ENCODE peak calls at places on chromosomes 16 and 17, in five cellular contexts. One of them, this sample, is unnamed.

GRCh38 chr16:86998196-86999001 is 318.8 kb downstream of the C16orf95 start:
- DNase-seq in OCI-LY7: no peak
- DNase-seq in neural progenitor cell: no peak
- DNase-seq in mammary epithelial cell: no peak
- DNase-seq in DND-41: no peak
- DNase-seq in this sample: no peak

GRCh38 chr16:69324013-69324531 is 6.3 kb downstream of the PDF start:
- DNase-seq in mammary epithelial cell: no peak
- DNase-seq in DND-41: no peak
- DNase-seq in neural progenitor cell: no peak
- DNase-seq in OCI-LY7: no peak
- DNase-seq in this sample: no peak

GRCh38 chr16:85829751-85830445 is 30.4 kb downstream of the COX4I1 start:
- DNase-seq in mammary epithelial cell: no peak
- DNase-seq in neural progenitor cell: no peak
- DNase-seq in DND-41: no peak
- DNase-seq in OCI-LY7: no peak
- DNase-seq in this sample: no peak

GRCh38 chr17:19979917-19980770 is 2.5 kb upstream of the AKAP10 start:
- DNase-seq in OCI-LY7: no peak
- DNase-seq in mammary epithelial cell: no peak
- DNase-seq in neural progenitor cell: peak; percentile 78
- DNase-seq in DND-41: no peak
- DNase-seq in this sample: no peak

GRCh38 chr17:80219777-80220708 is at the start of the genes SGSH and SLC26A11:
- DNase-seq in neural progenitor cell: peak; percentile 95
- DNase-seq in mammary epithelial cell: peak; percentile 45
- DNase-seq in DND-41: no peak
- DNase-seq in OCI-LY7: peak; percentile 71
- DNase-seq in this sample: peak; percentile 90

GRCh38 chr17:6681671-6682070 is 30.1 kb downstream of the C17orf100 start:
- DNase-seq in mammary epithelial cell: peak; percentile 72
- DNase-seq in DND-41: no peak
- DNase-seq in OCI-LY7: no peak
- DNase-seq in neural progenitor cell: no peak
- DNase-seq in this sample: no peak

GRCh38 chr16:73951541-73951940 is 345.1 kb upstream of the PSMD7 start:
- DNase-seq in mammary epithelial cell: no peak
- DNase-seq in OCI-LY7: no peak
- DNase-seq in neural progenitor cell: no peak
- DNase-seq in DND-41: no peak
- DNase-seq in this sample: peak; percentile 16

GRCh38 chr16:728131-728889 is 1.4 kb downstream of the HAGHL start:
- DNase-seq in mammary epithelial cell: peak; percentile 82
- DNase-seq in OCI-LY7: peak; percentile 85
- DNase-seq in neural progenitor cell: peak; percentile 72
- DNase-seq in DND-41: no peak
- DNase-seq in this sample: peak; percentile 84

GRCh38 chr16:7835032-7835431 is 502.4 kb downstream of the RBFOX1 start:
- DNase-seq in OCI-LY7: no peak
- DNase-seq in neural progenitor cell: peak; percentile 60
- DNase-seq in DND-41: no peak
- DNase-seq in mammary epithelial cell: no peak
- DNase-seq in this sample: no peak

GRCh38 chr17:73069164-73069774 is 23.2 kb downstream of the SLC39A11 start:
- DNase-seq in OCI-LY7: no peak
- DNase-seq in neural progenitor cell: no peak
- DNase-seq in mammary epithelial cell: no peak
- DNase-seq in DND-41: no peak
- DNase-seq in this sample: no peak

GRCh38 chr17:49851387-49852291 is 3.8 kb upstream of the TAC4 start:
- DNase-seq in neural progenitor cell: peak; percentile 89
- DNase-seq in OCI-LY7: peak; percentile 54
- DNase-seq in DND-41: peak; percentile 72
- DNase-seq in mammary epithelial cell: no peak
- DNase-seq in this sample: peak; percentile 83

GRCh38 chr17:27457731-27458523 is 1.7 kb downstream of the KSR1 start:
- DNase-seq in mammary epithelial cell: no peak
- DNase-seq in OCI-LY7: no peak
- DNase-seq in neural progenitor cell: peak; percentile 70
- DNase-seq in DND-41: no peak
- DNase-seq in this sample: peak; percentile 41

GRCh38 chr16:77289331-77289809 is 90.2 kb downstream of the SYCE1L start:
- DNase-seq in DND-41: no peak
- DNase-seq in OCI-LY7: no peak
- DNase-seq in mammary epithelial cell: peak; percentile 47
- DNase-seq in neural progenitor cell: no peak
- DNase-seq in this sample: peak; percentile 81

GRCh38 chr16:85757341-85757822 is 6.5 kb upstream of the C16orf74 start:
- DNase-seq in neural progenitor cell: no peak
- DNase-seq in mammary epithelial cell: peak; percentile 79
- DNase-seq in OCI-LY7: peak; percentile 64
- DNase-seq in DND-41: no peak
- DNase-seq in this sample: peak; percentile 50

GRCh38 chr17:10614536-10615155 is 42.5 kb downstream of the MYH3 start:
- DNase-seq in DND-41: peak; percentile 61
- DNase-seq in neural progenitor cell: peak; percentile 81
- DNase-seq in mammary epithelial cell: peak; percentile 18
- DNase-seq in OCI-LY7: peak; percentile 54
- DNase-seq in this sample: peak; percentile 74

GRCh38 chr17:17127730-17128291 is 78.3 kb downstream of the PLD6 start:
- DNase-seq in mammary epithelial cell: no peak
- DNase-seq in DND-41: no peak
- DNase-seq in OCI-LY7: no peak
- DNase-seq in neural progenitor cell: no peak
- DNase-seq in this sample: peak; percentile 30

GRCh38 chr17:10149573-10150399 is 48.6 kb downstream of the GAS7 start:
- DNase-seq in OCI-LY7: no peak
- DNase-seq in mammary epithelial cell: peak; percentile 16
- DNase-seq in DND-41: peak; percentile 59
- DNase-seq in neural progenitor cell: no peak
- DNase-seq in this sample: peak; percentile 80

GRCh38 chr16:13633381-13633861 is 286.5 kb upstream of the ERCC4 start:
- DNase-seq in DND-41: no peak
- DNase-seq in mammary epithelial cell: no peak
- DNase-seq in neural progenitor cell: no peak
- DNase-seq in OCI-LY7: no peak
- DNase-seq in this sample: no peak

GRCh38 chr17:860805-861204 is 78.7 kb downstream of the MRM3 start:
- DNase-seq in OCI-LY7: no peak
- DNase-seq in mammary epithelial cell: no peak
- DNase-seq in DND-41: no peak
- DNase-seq in neural progenitor cell: no peak
- DNase-seq in this sample: no peak

GRCh38 chr16:4138735-4139134 is 22.5 kb upstream of the ADCY9 start:
- DNase-seq in OCI-LY7: no peak
- DNase-seq in DND-41: no peak
- DNase-seq in neural progenitor cell: no peak
- DNase-seq in mammary epithelial cell: no peak
- DNase-seq in this sample: no peak

GRCh38 chr17:80790981-80791742 is 200.5 kb upstream of the CHMP6 start:
- DNase-seq in neural progenitor cell: no peak
- DNase-seq in mammary epithelial cell: no peak
- DNase-seq in DND-41: peak; percentile 38
- DNase-seq in OCI-LY7: no peak
- DNase-seq in this sample: peak; percentile 24

GRCh38 chr17:49998836-49999511 is 4.0 kb upstream of the DLX3 start:
- DNase-seq in DND-41: no peak
- DNase-seq in neural progenitor cell: no peak
- DNase-seq in mammary epithelial cell: no peak
- DNase-seq in OCI-LY7: no peak
- DNase-seq in this sample: no peak

GRCh38 chr17:57902117-57902799 is 52.4 kb upstream of the MRPS23 start:
- DNase-seq in OCI-LY7: peak; percentile 40
- DNase-seq in DND-41: no peak
- DNase-seq in mammary epithelial cell: no peak
- DNase-seq in neural progenitor cell: no peak
- DNase-seq in this sample: no peak

GRCh38 chr16:16096161-16096857 is 127.0 kb downstream of the ABCC6 start:
- DNase-seq in neural progenitor cell: peak; percentile 18
- DNase-seq in OCI-LY7: peak; percentile 82
- DNase-seq in mammary epithelial cell: no peak
- DNase-seq in DND-41: no peak
- DNase-seq in this sample: peak; percentile 51

GRCh38 chr16:16101585-16101984 is 121.7 kb downstream of the ABCC6 start:
- DNase-seq in mammary epithelial cell: no peak
- DNase-seq in neural progenitor cell: no peak
- DNase-seq in DND-41: no peak
- DNase-seq in OCI-LY7: no peak
- DNase-seq in this sample: no peak

GRCh38 chr16:16100631-16101030 is 122.7 kb downstream of the ABCC6 start:
- DNase-seq in OCI-LY7: peak; percentile 84
- DNase-seq in DND-41: no peak
- DNase-seq in neural progenitor cell: no peak
- DNase-seq in mammary epithelial cell: no peak
- DNase-seq in this sample: no peak

GRCh38 chr16:16096858-16097213 is 126.5 kb downstream of the ABCC6 start:
- DNase-seq in OCI-LY7: no peak
- DNase-seq in mammary epithelial cell: no peak
- DNase-seq in neural progenitor cell: no peak
- DNase-seq in DND-41: no peak
- DNase-seq in this sample: no peak

GRCh38 chr16:16099320-16099719 is 124.0 kb downstream of the ABCC6 start:
- DNase-seq in neural progenitor cell: no peak
- DNase-seq in mammary epithelial cell: no peak
- DNase-seq in OCI-LY7: no peak
- DNase-seq in DND-41: no peak
- DNase-seq in this sample: no peak
- H3K4me2 ChIP-seq in neural progenitor cell: no peak overlapping the region
- H3K4me2 ChIP-seq in mammary epithelial cell: no peak overlapping the region
- H3K4me2 ChIP-seq in OCI-LY7: peak overlapping the region; percentile 58
- H3K4me2 ChIP-seq in DND-41: no peak overlapping the region
- H3K4me2 ChIP-seq in this sample: no peak overlapping the region

GRCh38 chr17:68820476-68820824 is 134.7 kb downstream of the ABCA8 start:
- DNase-seq in OCI-LY7: no peak
- DNase-seq in neural progenitor cell: no peak
- DNase-seq in mammary epithelial cell: no peak
- DNase-seq in DND-41: no peak
- DNase-seq in this sample: no peak
- H3K4me2 ChIP-seq in OCI-LY7: no peak overlapping the region
- H3K4me2 ChIP-seq in neural progenitor cell: no peak overlapping the region
- H3K4me2 ChIP-seq in mammary epithelial cell: no peak overlapping the region
- H3K4me2 ChIP-seq in DND-41: no peak overlapping the region
- H3K4me2 ChIP-seq in this sample: no peak overlapping the region

DNA sequence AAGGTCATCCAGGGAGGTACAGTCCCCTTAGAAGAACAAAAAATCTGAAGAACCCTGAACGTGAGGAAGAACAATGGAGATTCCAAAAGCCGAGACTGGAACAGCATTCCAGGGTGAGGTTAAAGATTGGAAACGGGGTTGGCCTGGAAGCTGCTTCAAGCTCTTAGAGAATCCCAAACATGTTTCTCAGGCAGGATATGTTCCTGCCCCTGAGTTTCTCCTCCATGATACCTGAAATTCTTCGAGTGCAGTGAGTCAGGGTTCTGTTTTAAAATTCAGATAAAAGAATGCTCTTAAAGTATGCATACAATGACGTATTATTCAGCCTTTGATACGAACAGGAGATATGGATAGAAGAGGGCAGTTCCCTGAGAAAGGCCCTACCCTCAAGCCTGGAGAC is 293.1 kb downstream of the HS3ST3B1 start:
- DNase-seq in OCI-LY7: no peak
- DNase-seq in neural progenitor cell: no peak
- DNase-seq in DND-41: no peak
- DNase-seq in mammary epithelial cell: no peak
- DNase-seq in this sample: no peak
- H3K4me2 ChIP-seq in OCI-LY7: no peak overlapping the region
- H3K4me2 ChIP-seq in neural progenitor cell: no peak overlapping the region
- H3K4me2 ChIP-seq in DND-41: no peak overlapping the region
- H3K4me2 ChIP-seq in mammary epithelial cell: no peak overlapping the region
- H3K4me2 ChIP-seq in this sample: no peak overlapping the region

GRCh38 chr16:89383095-89384003 is 107.0 kb downstream of the ANKRD11 start:
- DNase-seq in OCI-LY7: no peak
- DNase-seq in DND-41: no peak
- DNase-seq in neural progenitor cell: peak; percentile 48
- DNase-seq in mammary epithelial cell: peak; percentile 74
- DNase-seq in this sample: no peak
- H3K4me2 ChIP-seq in OCI-LY7: no peak overlapping the region
- H3K4me2 ChIP-seq in DND-41: no peak overlapping the region
- H3K4me2 ChIP-seq in neural progenitor cell: no peak overlapping the region
- H3K4me2 ChIP-seq in mammary epithelial cell: peak overlapping the region; percentile 59
- H3K4me2 ChIP-seq in this sample: no peak overlapping the region

GRCh38 chr17:60153606-60154355 is 4.0 kb downstream of the CA4 start:
- DNase-seq in mammary epithelial cell: no peak
- DNase-seq in OCI-LY7: no peak
- DNase-seq in DND-41: no peak
- DNase-seq in neural progenitor cell: no peak
- DNase-seq in this sample: peak; percentile 56
- H3K4me2 ChIP-seq in mammary epithelial cell: no peak overlapping the region
- H3K4me2 ChIP-seq in OCI-LY7: no peak overlapping the region
- H3K4me2 ChIP-seq in DND-41: no peak overlapping the region
- H3K4me2 ChIP-seq in neural progenitor cell: no peak overlapping the region
- H3K4me2 ChIP-seq in this sample: no peak overlapping the region

GRCh38 chr17:47721725-47722124 is 11.3 kb upstream of the TBX21 start:
- DNase-seq in neural progenitor cell: no peak
- DNase-seq in mammary epithelial cell: no peak
- DNase-seq in OCI-LY7: no peak
- DNase-seq in DND-41: no peak
- DNase-seq in this sample: no peak
- H3K4me2 ChIP-seq in neural progenitor cell: peak overlapping the region; percentile 16
- H3K4me2 ChIP-seq in mammary epithelial cell: no peak overlapping the region
- H3K4me2 ChIP-seq in OCI-LY7: no peak overlapping the region
- H3K4me2 ChIP-seq in DND-41: no peak overlapping the region
- H3K4me2 ChIP-seq in this sample: no peak overlapping the region

This sample was measured in GM23248.